ENCODE peak calls at places on chromosomes 3 and 15, in ten cellular contexts. Z is Kasumi-1, K is iPS-NIHi11, H is hepatic stellate cell, F is T-helper 17 cell, E is dorsolateral prefrontal cortex, V is GM23338, Y is NCI-H1417, N is H9, J is cerebellum. Q is an unnamed sample.

GRCh38 chr3:72255736-72256559 is 471.0 kb upstream of the PROK2 start:
- DNase-seq in N (no peak), Y (peak; percentile 43), Z (no peak), K (peak; percentile 50), F (peak; percentile 16), E (no peak), V (peak; percentile 9), J (no peak), H (no peak), Q (peak; percentile 51)

GRCh38 chr3:16570113-16570512 is 35.1 kb downstream of the DAZL start:
- DNase-seq in F (no peak), V (no peak), Y (no peak), N (no peak), K (no peak), H (no peak), J (no peak), Z (no peak), E (no peak), Q (no peak)

GRCh38 chr3:127777332-127777731 is 45.0 kb downstream of the MGLL start:
- DNase-seq in J (no peak), E (no peak), Z (no peak), K (no peak), V (no peak), H (no peak), N (no peak), Y (no peak), F (no peak), Q (no peak)

GRCh38 chr3:99943931-99944761 is 126.5 kb downstream of the CMSS1 start:
- DNase-seq in Z (no peak), F (no peak), N (no peak), K (no peak), J (no peak), H (no peak), V (no peak), E (no peak), Y (no peak), Q (peak; percentile 48)

GRCh38 chr15:95174880-95175279 is 943.5 kb downstream of the MCTP2 start:
- DNase-seq in F (no peak), V (no peak), J (no peak), K (no peak), H (no peak), Y (no peak), E (no peak), N (no peak), Z (no peak), Q (no peak)

GRCh38 chr3:46705751-46706572 is 4.8 kb downstream of the TMIE start:
- DNase-seq in N (no peak), Z (no peak), V (no peak), Y (no peak), E (no peak), F (no peak), K (no peak), J (no peak), H (peak; percentile 62), Q (peak; percentile 74)

GRCh38 chr15:25378501-25378901 is 60.3 kb downstream of the UBE3A start:
- DNase-seq in J (no peak), V (no peak), N (no peak), Z (no peak), E (no peak), K (no peak), F (no peak), H (peak; percentile 14), Y (no peak), Q (no peak)

GRCh38 chr3:120170223-120170622 is 76.0 kb upstream of the GSK3B start:
- DNase-seq in Y (no peak), V (no peak), F (no peak), H (no peak), K (no peak), Z (no peak), J (no peak), E (no peak), N (no peak), Q (no peak)

GRCh38 chr3:5136619-5137429 is 14.7 kb downstream of the ARL8B start:
- DNase-seq in E (no peak), F (peak; percentile 11), V (peak; percentile 64), H (no peak), J (no peak), N (peak; percentile 31), Z (peak; percentile 95), K (peak; percentile 35), Y (no peak), Q (no peak)

GRCh38 chr15:48855501-48856440 is 22.2 kb upstream of the EID1 start:
- DNase-seq in N (no peak), K (peak; percentile 39), Z (no peak), E (no peak), F (no peak), H (no peak), Y (no peak), J (no peak), V (peak; percentile 63), Q (peak; percentile 3)

GRCh38 chr3:107578523-107578922 is 55.8 kb downstream of the BBX start:
- DNase-seq in J (no peak), Z (no peak), H (no peak), N (peak; percentile 50), K (no peak), Y (no peak), F (no peak), V (peak; percentile 57), E (no peak), Q (peak; percentile 42)

GRCh38 chr3:5728085-5728484 is 540.6 kb downstream of the EDEM1 start:
- DNase-seq in H (no peak), Z (no peak), V (no peak), Y (no peak), J (no peak), F (no peak), N (no peak), E (no peak), K (no peak), Q (no peak)

GRCh38 chr3:10548997-10549396 is 43.6 kb upstream of the ATP2B2 start:
- DNase-seq in N (peak; percentile 4), E (no peak), F (no peak), Y (no peak), Z (no peak), K (no peak), V (no peak), J (no peak), H (no peak), Q (no peak)